ENCODE peak calls at places on chromosomes 12 and 14, in nine cellular contexts. R is brain pericyte; T is adipocyte; O is stimulated activated CD4-positive, alpha-beta T cell treated with anti-CD3 and anti-CD28 coated beads, Interleukin-1b, Interleukin-23, amount 100 ng/mL, for 4 hours; I is GM23338; B is SK-N-MC; U is GM04503; J is cardiac muscle cell; L is stimulated activated CD8-positive, alpha-beta memory T cell treated with anti-CD3 and anti-CD28 coated beads, Interleukin-4, amount 100 ng/mL, for 24 hours. N is an unnamed sample.

GRCh38 chr12:95877622-95878021 is 18.9 kb downstream of the SNRPF start:
- DNase-seq in R (no peak), T (no peak), O (no peak), I (no peak), B (no peak), U (no peak), J (no peak), L (no peak), N (no peak)

GRCh38 chr12:51863363-51863920 is 14.9 kb upstream of the FIGNL2 start:
- DNase-seq in R (no peak), T (no peak), O (no peak), I (no peak), B (no peak), U (no peak), J (peak; percentile 21), L (no peak), N (peak; percentile 50)

GRCh38 chr14:101563654-101564443 is 2.6 kb downstream of the DIO3 start:
- DNase-seq in R (no peak), T (no peak), O (no peak), I (peak; percentile 67), B (no peak), U (no peak), J (no peak), L (no peak), N (peak; percentile 68)

GRCh38 chr12:19248929-19249602 is 119.5 kb downstream of the PLEKHA5 start:
- DNase-seq in R (no peak), T (peak; percentile 36), O (no peak), I (no peak), B (no peak), U (no peak), J (peak; percentile 62), L (no peak), N (no peak)

GRCh38 chr14:26379951-26380350 is 217.9 kb downstream of the NOVA1 start:
- DNase-seq in R (no peak), T (no peak), O (no peak), I (no peak), B (no peak), U (no peak), J (no peak), L (no peak), N (no peak)

GRCh38 chr12:115872919-115873357 is 404.6 kb downstream of the MED13L start:
- DNase-seq in R (no peak), T (no peak), O (no peak), I (peak; percentile 89), B (no peak), U (no peak), J (no peak), L (no peak), N (peak; percentile 86)

GRCh38 chr14:76516884-76517283 is 140.9 kb downstream of the ESRRB start:
- DNase-seq in R (no peak), T (no peak), O (no peak), I (no peak), B (peak; percentile 66), U (no peak), J (no peak), L (no peak), N (no peak)

GRCh38 chr14:76201162-76201561 is 49.4 kb downstream of the GPATCH2L start:
- DNase-seq in R (peak; percentile 26), T (peak; percentile 39), O (no peak), I (no peak), B (no peak), U (no peak), J (peak; percentile 26), L (no peak), N (no peak)

GRCh38 chr14:29548948-29549370 is 378.7 kb downstream of the PRKD1 start:
- DNase-seq in R (no peak), T (peak; percentile 91), O (no peak), I (peak; percentile 76), B (peak; percentile 50), U (peak; percentile 15), J (peak; percentile 84), L (no peak), N (no peak)

GRCh38 chr12:59486827-59487226 is 109.0 kb upstream of the SLC16A7 start:
- DNase-seq in R (no peak), T (no peak), O (no peak), I (no peak), B (no peak), U (no peak), J (no peak), L (no peak), N (no peak)

GRCh38 chr12:81022531-81022930 is 55.3 kb upstream of the ACSS3 start:
- DNase-seq in R (no peak), T (no peak), O (no peak), I (no peak), B (no peak), U (no peak), J (peak; percentile 15), L (no peak), N (no peak)

GRCh38 chr14:63210812-63211211 is 6.6 kb downstream of the RHOJ start:
- DNase-seq in R (no peak), T (no peak), O (no peak), I (no peak), B (no peak), U (no peak), J (no peak), L (no peak), N (no peak)

GRCh38 chr14:78798757-78799156 is 628.6 kb downstream of the NRXN3 start:
- DNase-seq in R (no peak), T (no peak), O (no peak), I (no peak), B (no peak), U (no peak), J (no peak), L (no peak), N (no peak)

GRCh38 chr12:49068879-49069506 is 786 bp downstream of the RHEBL1 start:
- DNase-seq in R (no peak), T (no peak), O (no peak), I (no peak), B (no peak), U (no peak), J (no peak), L (no peak), N (no peak)

GRCh38 chr14:90674043-90674670 is 142.1 kb downstream of the TTC7B start:
- DNase-seq in R (no peak), T (no peak), O (no peak), I (no peak), B (no peak), U (no peak), J (no peak), L (no peak), N (no peak)

GRCh38 chr12:25740617-25741016 is 187.5 kb upstream of the LMNTD1 start:
- DNase-seq in R (no peak), T (no peak), O (no peak), I (no peak), B (no peak), U (no peak), J (no peak), L (no peak), N (no peak)

GRCh38 chr14:101250336-101250947 is 310.9 kb upstream of the DIO3 start:
- DNase-seq in R (no peak), T (no peak), O (no peak), I (no peak), B (no peak), U (no peak), J (no peak), L (no peak), N (no peak)

GRCh38 chr14:96380735-96381134 is 11.2 kb upstream of the AK7 start:
- DNase-seq in R (no peak), T (no peak), O (no peak), I (no peak), B (no peak), U (no peak), J (no peak), L (no peak), N (no peak)

GRCh38 chr14:73227812-73228781 is 9.2 kb upstream of the PAPLN start:
- DNase-seq in R (peak; percentile 91), T (peak; percentile 89), O (no peak), I (peak; percentile 67), B (no peak), U (peak; percentile 33), J (peak; percentile 94), L (no peak), N (peak; percentile 60)

GRCh38 chr12:89547116-89547515 is 21.3 kb upstream of the POC1B start:
- DNase-seq in R (no peak), T (no peak), O (no peak), I (no peak), B (no peak), U (no peak), J (no peak), L (no peak), N (no peak)

GRCh38 chr14:106174206-106174605 is 647.8 kb downstream of the TMEM121 start:
- DNase-seq in R (no peak), T (no peak), O (peak; percentile 50), I (no peak), B (no peak), U (no peak), J (no peak), L (no peak), N (no peak)

GRCh38 chr12:124713041-124713435 is 145.6 kb upstream of the NCOR2 start:
- DNase-seq in R (no peak), T (no peak), O (peak; percentile 3), I (no peak), B (no peak), U (no peak), J (peak; percentile 18), L (no peak), N (no peak)

GRCh38 chr12:108571604-108572165 is 9.3 kb downstream of the ISCU start:
- DNase-seq in R (no peak), T (no peak), O (no peak), I (no peak), B (no peak), U (no peak), J (no peak), L (no peak), N (no peak)

GRCh38 chr14:88682495-88683114 is 110.1 kb downstream of the EML5 start:
- DNase-seq in R (no peak), T (no peak), O (no peak), I (peak; percentile 76), B (no peak), U (no peak), J (no peak), L (no peak), N (peak; percentile 68)

GRCh38 chr12:57889541-57889989 is 43.0 kb upstream of the CTDSP2 start:
- DNase-seq in R (no peak), T (peak; percentile 84), O (no peak), I (no peak), B (no peak), U (no peak), J (peak; percentile 98), L (no peak), N (peak; percentile 49)

GRCh38 chr14:95871531-95871930 is 5.1 kb upstream of the TUNAR start:
- DNase-seq in R (no peak), T (no peak), O (no peak), I (no peak), B (no peak), U (no peak), J (no peak), L (no peak), N (no peak)

GRCh38 chr14:95045836-95046430 is 111.4 kb downstream of the DICER1 start:
- DNase-seq in R (no peak), T (no peak), O (no peak), I (no peak), B (no peak), U (no peak), J (no peak), L (no peak), N (peak; percentile 18)

GRCh38 chr12:20220339-20220738 is 148.0 kb upstream of the PDE3A start:
- DNase-seq in R (peak; percentile 22), T (peak; percentile 50), O (no peak), I (peak; percentile 69), B (no peak), U (peak; percentile 3), J (peak; percentile 77), L (no peak), N (peak; percentile 55)

GRCh38 chr12:96414637-96415036 is 14.4 kb upstream of the CDK17 start:
- DNase-seq in R (no peak), T (no peak), O (no peak), I (no peak), B (no peak), U (no peak), J (no peak), L (no peak), N (no peak)

GRCh38 chr12:107163413-107163812 is 70.1 kb upstream of the CRY1 start:
- DNase-seq in R (no peak), T (no peak), O (no peak), I (no peak), B (no peak), U (no peak), J (no peak), L (no peak), N (no peak)

GRCh38 chr14:30551460-30551859 is 7.5 kb upstream of the G2E3 start:
- DNase-seq in R (no peak), T (peak; percentile 31), O (no peak), I (no peak), B (no peak), U (no peak), J (no peak), L (no peak), N (no peak)